ENCODE peak calls at places on chromosomes 11 and 22, in four cellular contexts. C, R, D and Q are unnamed samples.

GRCh38 chr11:1168256-1168655 is 10.5 kb downstream of the MUC5AC start:
- DNase-seq in C (no peak), R (peak; percentile 36), D (peak; percentile 9), Q (no peak)

GRCh38 chr11:45859661-45860140 is 12.4 kb downstream of the CRY2 start:
- DNase-seq in R (peak; percentile 99), D (peak; percentile 87), C (peak; percentile 95), Q (peak; percentile 94)

GRCh38 chr11:86816251-86816726 is 15.9 kb downstream of the PRSS23 start:
- DNase-seq in R (no peak), D (no peak), C (no peak), Q (no peak)

GRCh38 chr11:107776062-107776461 is 64.2 kb upstream of the SLN start:
- DNase-seq in D (no peak), R (no peak), C (no peak), Q (no peak)

GRCh38 chr22:45575607-45576272 is 73.1 kb downstream of the FBLN1 start:
- DNase-seq in C (no peak), D (no peak), R (no peak), Q (no peak)

GRCh38 chr11:94885133-94885532 is 88.2 kb downstream of the CWC15 start:
- DNase-seq in D (no peak), C (no peak), R (no peak), Q (no peak)

GRCh38 chr11:69467646-69468045 is 13.8 kb upstream of the LINC01488 start:
- DNase-seq in R (no peak), D (no peak), C (no peak), Q (no peak)

GRCh38 chr11:17906436-17906835 is 106.4 kb downstream of the SERGEF start:
- DNase-seq in C (no peak), R (no peak), D (peak; percentile 62), Q (no peak)

GRCh38 chr11:62370743-62371440 is 33.6 kb downstream of the ASRGL1 start:
- DNase-seq in C (no peak), R (no peak), D (no peak), Q (peak; percentile 64)

GRCh38 chr11:93591247-93591898 is 48.2 kb upstream of the SMCO4 start:
- DNase-seq in D (no peak), C (no peak), R (no peak), Q (no peak)

GRCh38 chr11:111081021-111081511 is 164.5 kb upstream of the POU2AF2 start:
- DNase-seq in D (no peak), C (no peak), R (no peak), Q (no peak)

GRCh38 chr11:79264284-79264683 is 176.5 kb downstream of the TENM4 start:
- DNase-seq in D (no peak), R (no peak), C (no peak), Q (no peak)

GRCh38 chr22:30277547-30278344 is 11.1 kb upstream of the OSM start:
- DNase-seq in C (no peak), D (no peak), R (no peak), Q (no peak)

GRCh38 chr22:46450931-46451660 is 86.3 kb downstream of the CELSR1 start:
- DNase-seq in C (no peak), R (no peak), D (no peak), Q (no peak)

GRCh38 chr22:46770151-46770641 is 7.7 kb downstream of the TBC1D22A start:
- DNase-seq in R (no peak), D (no peak), C (peak; percentile 37), Q (no peak)

GRCh38 chr11:65899356-65900124 is 648 bp downstream of the FOSL1 start:
- DNase-seq in C (peak; percentile 89), R (peak; percentile 82), D (peak; percentile 71), Q (peak; percentile 67)

GRCh38 chr22:24801906-24802504 is 4.0 kb upstream of the SGSM1 start:
- DNase-seq in D (no peak), C (no peak), R (no peak), Q (no peak)
- TF ChIP-seq POLR2AphosphoS5 in D (no peak), C (no peak), R (no peak), Q (no peak)

GRCh38 chr22:27310966-27311665 is 490.4 kb downstream of the MN1 start:
- DNase-seq in R (no peak), D (no peak), C (no peak), Q (no peak)
- TF ChIP-seq EP300 in R (no peak), D (no peak), C (no peak), Q (no peak)

GRCh38 chr22:19119949-19120348 is 2.3 kb downstream of the DGCR2 start:
- DNase-seq in D (no peak), C (no peak), R (no peak), Q (no peak)

GRCh38 chr22:19120829-19121630 is 1.2 kb downstream of the DGCR2 start:
- DNase-seq in C (no peak), R (no peak), D (no peak), Q (peak; percentile 80)

GRCh38 chr22:19115628-19116027 is 6.6 kb downstream of the DGCR2 start:
- DNase-seq in C (no peak), R (no peak), D (no peak), Q (no peak)

GRCh38 chr22:19117111-19117512 is 5.1 kb downstream of the DGCR2 start:
- DNase-seq in D (no peak), R (no peak), C (no peak), Q (peak; percentile 52)

DNA sequence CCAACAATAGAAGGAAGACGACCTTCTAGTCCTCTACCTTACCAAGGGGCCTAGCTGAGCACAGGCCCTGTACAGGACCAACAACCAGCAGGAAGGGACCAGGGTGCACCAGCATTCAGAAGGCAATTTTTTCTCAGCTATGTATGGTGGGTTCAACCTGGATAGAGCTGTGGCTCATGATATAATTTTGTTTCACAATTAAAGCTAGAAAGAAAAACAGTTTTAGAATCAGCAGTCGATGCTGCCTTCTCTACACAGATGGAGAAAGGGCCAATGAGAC is 3.7 kb downstream of the DGCR2 start:
- DNase-seq in D (no peak), C (no peak), R (no peak), Q (no peak)
- H3K4me1 ChIP-seq in D (peaks cover 41% of the 10 kb centered on the region), C (peaks cover 71% of the 10 kb centered on the region), R (peaks cover 68% of the 10 kb centered on the region), Q (peaks cover 52% of the 10 kb centered on the region)

GRCh38 chr22:33909075-33909458 is 11.2 kb downstream of the LARGE1 start:
- DNase-seq in R (peak; percentile 89), C (no peak), D (no peak), Q (peak; percentile 19)
- TF ChIP-seq POLR2AphosphoS5 in R (peak; percentile 54), C (no peak), D (no peak), Q (no peak)

GRCh38 chr11:67287355-67288197 is 1.5 kb upstream of the ANKRD13D start:
- DNase-seq in C (no peak), R (peak; percentile 59), D (no peak), Q (no peak)

GRCh38 chr11:67289226-67289650 is at the start of gene ANKRD13D:
- DNase-seq in D (no peak), R (peak; percentile 73), C (peak; percentile 82), Q (no peak)

GRCh38 chr11:67288198-67288451 is 978 bp upstream of the ANKRD13D start:
- DNase-seq in C (no peak), R (no peak), D (no peak), Q (no peak)

GRCh38 chr11:67289651-67290479 is 762 bp downstream of the ANKRD13D start:
- DNase-seq in D (peak; percentile 68), R (peak; percentile 74), C (peak; percentile 81), Q (no peak)

DNA sequence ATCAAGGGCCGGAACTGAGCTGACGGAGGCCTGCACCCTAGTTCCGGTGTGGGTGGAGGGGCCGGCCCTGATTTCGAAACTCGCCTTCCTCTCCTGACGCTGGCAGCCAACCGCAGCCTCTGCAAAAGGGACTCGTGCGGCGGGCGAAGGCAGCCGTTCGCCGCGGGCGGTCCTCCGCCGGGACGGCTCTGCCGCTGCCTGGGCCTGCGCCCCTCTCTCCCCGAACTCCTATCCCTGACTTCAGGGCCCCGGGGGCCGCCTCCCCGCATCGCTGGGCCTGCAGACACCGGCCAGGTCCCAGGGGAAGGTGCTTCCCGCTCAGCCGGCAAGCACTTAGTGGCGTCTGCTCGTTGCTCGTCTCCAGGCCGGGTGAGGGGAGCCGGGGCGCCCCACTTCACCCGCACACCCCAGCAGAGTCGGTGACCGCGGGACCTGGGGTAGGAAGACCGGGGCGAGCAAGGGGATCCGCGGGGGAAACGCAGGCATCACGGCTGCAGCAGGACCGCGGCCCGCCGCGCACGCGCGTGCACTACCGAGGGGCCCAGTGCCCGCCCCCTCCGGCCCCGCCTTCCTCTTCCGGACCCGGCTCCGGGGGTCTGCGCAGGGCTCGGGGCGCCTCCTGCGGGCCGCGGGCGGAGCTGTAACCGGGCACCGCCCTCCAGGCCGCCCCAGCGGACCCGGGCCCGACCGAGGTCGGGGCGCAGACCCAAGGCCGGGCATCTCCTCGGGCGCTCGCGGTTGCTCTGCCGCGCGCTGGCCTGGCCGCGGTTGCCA is 464 bp upstream of the ANKRD13D start:
- DNase-seq in D (peak; percentile 97), R (peak; percentile 96), C (peak; percentile 94), Q (peak; percentile 92)
- TF ChIP-seq EP300 in D (no peak), R (no peak), C (no peak), Q (no peak)

DNA sequence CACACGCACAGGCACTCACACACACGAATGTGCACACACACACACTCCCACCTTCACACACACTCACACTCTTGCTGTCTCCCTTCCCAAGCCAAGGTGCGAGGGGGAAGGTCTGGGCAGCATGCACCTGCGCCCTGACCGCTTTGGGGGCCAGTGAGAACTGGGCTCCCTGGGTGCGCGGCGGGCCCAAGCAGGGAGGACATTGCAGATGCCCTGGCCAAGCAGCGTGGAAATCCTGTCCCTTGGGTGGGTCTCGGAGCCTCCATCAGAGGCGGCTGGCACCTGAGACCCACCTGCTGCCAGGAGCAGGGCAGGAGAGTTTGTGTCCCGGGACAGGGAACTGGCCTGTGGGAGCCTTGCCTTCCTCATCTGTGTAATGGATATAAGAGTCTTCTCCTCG is 3.3 kb downstream of the CD81 start:
- DNase-seq in C (no peak), D (no peak), R (no peak), Q (no peak)
- H3K4me1 ChIP-seq in C (peaks cover 79% of the 10 kb centered on the region), D (peaks cover 18% of the 10 kb centered on the region), R (peaks cover 83% of the 10 kb centered on the region), Q (peaks cover 54% of the 10 kb centered on the region)

DNA sequence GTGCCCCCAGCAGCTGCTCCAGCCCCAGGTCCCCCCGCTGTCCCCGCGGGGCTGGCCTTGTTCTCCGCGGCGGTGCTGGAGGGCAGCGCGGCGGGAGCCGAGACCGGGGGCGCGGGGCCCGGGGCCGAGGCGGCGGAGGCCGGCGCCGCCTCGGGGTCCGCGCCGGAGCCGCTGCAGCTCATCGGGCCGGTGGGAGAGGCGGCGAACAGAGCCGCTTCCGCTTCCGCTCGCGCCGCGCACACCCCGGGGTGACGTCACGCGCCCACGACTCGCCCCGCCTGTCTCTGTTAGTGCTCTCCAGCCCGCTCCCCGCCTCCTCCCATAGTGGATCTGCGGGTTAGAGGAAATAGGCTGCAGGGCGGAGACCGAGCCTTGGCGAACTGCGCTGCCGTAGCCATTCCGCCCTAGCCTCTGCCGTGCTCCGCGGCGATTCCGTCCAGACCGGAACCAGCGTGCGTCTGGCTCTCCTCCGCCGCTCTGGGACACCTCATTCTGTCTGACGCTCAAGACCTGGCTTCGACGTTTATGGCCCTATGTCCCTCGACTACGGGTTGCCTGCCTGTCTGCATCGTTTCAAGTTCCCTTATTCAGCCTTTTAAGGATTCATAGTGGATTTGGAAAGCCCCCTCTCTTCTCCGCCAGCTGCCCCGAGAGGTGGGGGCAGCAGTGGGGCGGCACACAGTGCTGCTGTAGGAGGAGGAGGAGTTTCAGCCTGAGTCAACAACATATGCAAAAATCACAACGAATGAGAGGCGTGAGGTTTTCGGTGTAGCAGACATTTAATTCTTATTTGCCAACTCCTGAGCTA is at the start of gene TAF10:
- DNase-seq in R (peak; percentile 99), C (peak; percentile 98), D (peak; percentile 95), Q (peak; percentile 98)
- TF ChIP-seq POLR2AphosphoS5 in R (peak; percentile 98), C (peak; percentile 94), D (peak; percentile 94), Q (peak; percentile 98)

DNA sequence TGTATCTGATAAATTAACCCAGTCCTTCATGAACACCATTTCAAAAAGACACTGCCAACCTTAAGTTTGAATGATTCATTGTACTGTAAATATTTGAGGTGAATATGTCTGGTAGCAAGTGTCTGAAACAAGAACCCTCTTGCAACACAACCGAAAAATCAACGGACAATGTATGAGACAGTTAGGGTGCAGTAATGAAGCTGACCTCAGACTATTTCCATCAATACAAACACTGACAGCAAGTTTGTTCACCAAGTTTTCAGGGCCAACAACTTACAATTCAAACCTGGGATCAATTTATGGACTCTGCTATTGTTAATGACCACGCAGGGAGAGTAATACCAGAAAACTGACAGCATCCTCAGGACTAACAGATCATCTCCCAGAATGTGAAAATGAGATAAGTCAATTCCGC is 126.3 kb downstream of the CADM1 start:
- DNase-seq in C (no peak), D (no peak), R (no peak), Q (no peak)
- TF ChIP-seq EP300 in C (no peak), D (no peak), R (no peak), Q (no peak)